ENCODE peak calls at places on chromosomes 11 and 22, in eight cellular contexts. One of them, this sample, is unnamed.
A peak's percentile ranks its signal among the peaks of the same experiment; 100 is the strongest.

GRCh38 chr11:43736502-43737193 is 56.1 kb downstream of the HSD17B12 start:
- DNase-seq in KG1: no peak
- DNase-seq in substantia nigra: no peak
- DNase-seq in activated T-cell treated with anti-CD3 and anti-CD28 coated beads, Interleukin-2, amount 50 U/mL, for 24 hours: no peak
- DNase-seq in HS-27A: no peak
- DNase-seq in mucosa of descending colon: no peak
- DNase-seq in HL-60: no peak
- DNase-seq in H7: no peak
- DNase-seq in this sample: no peak

GRCh38 chr11:10498426-10499250 is 42.3 kb downstream of the RNF141 start:
- DNase-seq in KG1: no peak
- DNase-seq in substantia nigra: no peak
- DNase-seq in activated T-cell treated with anti-CD3 and anti-CD28 coated beads, Interleukin-2, amount 50 U/mL, for 24 hours: peak; percentile 22
- DNase-seq in HS-27A: no peak
- DNase-seq in mucosa of descending colon: no peak
- DNase-seq in HL-60: no peak
- DNase-seq in H7: peak; percentile 53
- DNase-seq in this sample: no peak

GRCh38 chr11:73345481-73346147 is 30.6 kb upstream of the RELT start:
- DNase-seq in KG1: no peak
- DNase-seq in substantia nigra: no peak
- DNase-seq in activated T-cell treated with anti-CD3 and anti-CD28 coated beads, Interleukin-2, amount 50 U/mL, for 24 hours: no peak
- DNase-seq in HS-27A: no peak
- DNase-seq in mucosa of descending colon: no peak
- DNase-seq in HL-60: no peak
- DNase-seq in H7: no peak
- DNase-seq in this sample: no peak

GRCh38 chr11:120952503-120953229 is 71.2 kb upstream of the TBCEL start:
- DNase-seq in KG1: no peak
- DNase-seq in substantia nigra: peak; percentile 42
- DNase-seq in activated T-cell treated with anti-CD3 and anti-CD28 coated beads, Interleukin-2, amount 50 U/mL, for 24 hours: peak; percentile 79
- DNase-seq in HS-27A: peak; percentile 23
- DNase-seq in mucosa of descending colon: peak; percentile 63
- DNase-seq in HL-60: peak; percentile 69
- DNase-seq in H7: peak; percentile 90
- DNase-seq in this sample: peak; percentile 51

GRCh38 chr22:46002757-46003270 is 25.9 kb upstream of the WNT7B start:
- DNase-seq in KG1: no peak
- DNase-seq in substantia nigra: no peak
- DNase-seq in activated T-cell treated with anti-CD3 and anti-CD28 coated beads, Interleukin-2, amount 50 U/mL, for 24 hours: no peak
- DNase-seq in HS-27A: no peak
- DNase-seq in mucosa of descending colon: peak; percentile 52
- DNase-seq in HL-60: no peak
- DNase-seq in H7: no peak
- DNase-seq in this sample: no peak

GRCh38 chr11:103483996-103484395 is 374.8 kb downstream of the DYNC2H1 start:
- DNase-seq in KG1: no peak
- DNase-seq in substantia nigra: no peak
- DNase-seq in activated T-cell treated with anti-CD3 and anti-CD28 coated beads, Interleukin-2, amount 50 U/mL, for 24 hours: no peak
- DNase-seq in HS-27A: no peak
- DNase-seq in mucosa of descending colon: no peak
- DNase-seq in HL-60: no peak
- DNase-seq in H7: no peak
- DNase-seq in this sample: no peak

GRCh38 chr11:118136826-118137225 is 15.8 kb downstream of the SCN4B start:
- DNase-seq in KG1: no peak
- DNase-seq in substantia nigra: no peak
- DNase-seq in activated T-cell treated with anti-CD3 and anti-CD28 coated beads, Interleukin-2, amount 50 U/mL, for 24 hours: no peak
- DNase-seq in HS-27A: no peak
- DNase-seq in mucosa of descending colon: no peak
- DNase-seq in HL-60: no peak
- DNase-seq in H7: no peak
- DNase-seq in this sample: no peak

GRCh38 chr11:34824425-34824824 is 91.8 kb downstream of the APIP start:
- DNase-seq in KG1: no peak
- DNase-seq in substantia nigra: no peak
- DNase-seq in activated T-cell treated with anti-CD3 and anti-CD28 coated beads, Interleukin-2, amount 50 U/mL, for 24 hours: no peak
- DNase-seq in HS-27A: no peak
- DNase-seq in mucosa of descending colon: no peak
- DNase-seq in HL-60: no peak
- DNase-seq in H7: no peak
- DNase-seq in this sample: no peak

GRCh38 chr11:131675489-131675888 is 305.1 kb downstream of the NTM start:
- DNase-seq in KG1: no peak
- DNase-seq in substantia nigra: no peak
- DNase-seq in activated T-cell treated with anti-CD3 and anti-CD28 coated beads, Interleukin-2, amount 50 U/mL, for 24 hours: no peak
- DNase-seq in HS-27A: no peak
- DNase-seq in mucosa of descending colon: no peak
- DNase-seq in HL-60: no peak
- DNase-seq in H7: no peak
- DNase-seq in this sample: no peak

This sample was measured in NCI-H748 treated with DMSO at 0.1 percent for 48 hours.